ENCODE peak calls at places on chromosome 20, in four cellular contexts. I, D, J and Y are unnamed samples.

GRCh38 chr20:35314460-35315198 is 22.4 kb upstream of the FAM83C start:
- DNase-seq in I (no peak), D (no peak), J (no peak), Y (no peak)

GRCh38 chr20:805713-806112 is 27.8 kb upstream of the FAM110A start:
- DNase-seq in I (no peak), D (no peak), J (no peak), Y (no peak)

GRCh38 chr20:38855356-38855755 is 49.9 kb downstream of the PPP1R16B start:
- DNase-seq in I (no peak), D (no peak), J (no peak), Y (no peak)

GRCh38 chr20:7859371-7859802 is 80.9 kb downstream of the HAO1 start:
- DNase-seq in I (peak; percentile 43), D (no peak), J (no peak), Y (no peak)

GRCh38 chr20:24610341-24611115 is 141.1 kb downstream of the SYNDIG1 start:
- DNase-seq in I (no peak), D (no peak), J (no peak), Y (no peak)

GRCh38 chr20:6654490-6655247 is 112.8 kb upstream of the BMP2 start:
- DNase-seq in I (no peak), D (no peak), J (no peak), Y (no peak)

GRCh38 chr20:15491564-15491963 is 1081.7 kb downstream of the KIF16B start:
- DNase-seq in I (no peak), D (no peak), J (no peak), Y (no peak)

GRCh38 chr20:52799130-52799529 is 173.0 kb upstream of the TSHZ2 start:
- DNase-seq in I (no peak), D (no peak), J (no peak), Y (no peak)

GRCh38 chr20:31560094-31560899 is 44.8 kb upstream of the ID1 start:
- DNase-seq in I (peak; percentile 84), D (peak; percentile 62), J (peak; percentile 67), Y (peak; percentile 75)

GRCh38 chr20:7010584-7010983 is 243.1 kb downstream of the BMP2 start:
- DNase-seq in I (no peak), D (no peak), J (no peak), Y (no peak)

GRCh38 chr20:23367770-23368169 is 5.8 kb downstream of the GZF1 start:
- DNase-seq in I (no peak), D (no peak), J (no peak), Y (no peak)

GRCh38 chr20:15618912-15619311 is 954.3 kb downstream of the KIF16B start:
- DNase-seq in I (no peak), D (no peak), J (no peak), Y (no peak)

GRCh38 chr20:6533321-6533720 is 234.2 kb upstream of the BMP2 start:
- DNase-seq in I (no peak), D (peak; percentile 72), J (no peak), Y (no peak)

GRCh38 chr20:38445901-38446425 is 10.8 kb upstream of the SNHG17 start:
- DNase-seq in I (no peak), D (no peak), J (no peak), Y (no peak)

GRCh38 chr20:10728873-10729670 is 55.3 kb upstream of the JAG1 start:
- DNase-seq in I (no peak), D (no peak), J (no peak), Y (no peak)

GRCh38 chr20:237479-237878 is 10.4 kb downstream of the DEFB129 start:
- DNase-seq in I (no peak), D (no peak), J (no peak), Y (no peak)

GRCh38 chr20:60086936-60087562 is 128.8 kb downstream of the CDH26 start:
- DNase-seq in I (no peak), D (no peak), J (no peak), Y (no peak)

GRCh38 chr20:1503564-1504227 is 12.5 kb upstream of the SIRPB2 start:
- DNase-seq in I (peak; percentile 91), D (peak; percentile 75), J (peak; percentile 54), Y (peak; percentile 78)

GRCh38 chr20:35273449-35274171 is 4.3 kb downstream of the MMP24OS start:
- DNase-seq in I (no peak), D (no peak), J (no peak), Y (peak; percentile 65)

DNA sequence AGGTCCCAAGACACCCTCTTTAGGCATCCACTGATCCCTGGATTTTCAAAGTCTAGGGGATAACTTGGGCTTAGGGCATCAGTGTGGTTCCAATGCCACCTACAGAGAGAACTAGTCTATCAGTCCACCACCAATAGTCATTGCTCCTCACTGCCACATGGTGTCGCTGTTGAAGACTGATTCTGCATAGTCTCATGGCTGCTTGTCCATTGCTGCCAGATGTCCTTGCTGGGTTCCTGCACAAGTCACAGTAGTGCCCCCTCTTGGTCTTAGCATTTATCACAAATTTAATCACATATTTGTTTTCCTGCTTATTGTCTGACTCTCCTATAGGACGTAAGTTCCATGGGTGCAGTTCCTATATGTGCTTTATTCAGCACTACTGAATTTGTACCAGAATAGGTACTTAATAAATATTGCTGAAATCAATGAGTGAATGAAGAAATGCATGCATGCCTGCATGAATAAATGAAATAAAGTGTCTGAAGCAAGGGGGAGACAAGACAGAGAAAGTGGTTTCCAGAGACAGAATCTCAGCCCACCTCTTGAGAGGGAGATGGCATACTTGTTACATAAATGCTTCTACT is 45.9 kb upstream of the RALY start:
- DNase-seq in I (peak; percentile 5), D (no peak), J (no peak), Y (no peak)
- TF ChIP-seq CTCF in I (peak; percentile 73), D (peak; percentile 41), J (peak; percentile 54), Y (peak; percentile 48)

GRCh38 chr20:49448917-49449316 is 33.6 kb downstream of the KCNB1 start:
- DNase-seq in I (no peak), D (no peak), J (no peak), Y (no peak)
- H3K27ac ChIP-seq in I (no peak overlapping the region), D (no peak overlapping the region), J (no peak overlapping the region), Y (no peak overlapping the region)

DNA sequence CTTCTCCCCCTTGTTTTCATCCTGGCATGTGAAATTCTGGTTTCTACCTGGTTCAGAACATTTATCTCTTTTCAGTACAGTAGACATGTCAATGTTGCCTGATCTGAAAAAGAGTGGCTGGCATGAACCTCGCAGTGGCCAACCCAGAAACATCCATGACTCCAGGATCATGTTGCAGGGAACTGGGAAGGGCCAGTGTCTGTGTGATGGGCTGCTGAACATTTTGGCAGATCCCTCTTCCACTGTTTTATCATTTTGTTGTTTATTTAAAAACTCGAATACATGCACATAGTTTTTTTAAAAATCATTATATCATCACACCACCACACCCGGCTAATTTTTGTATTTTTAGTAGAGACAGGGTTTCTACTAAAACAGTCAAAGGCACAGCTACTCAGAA is 19.0 kb downstream of the WFDC3 start:
- DNase-seq in I (no peak), D (no peak), J (no peak), Y (no peak)
- TF ChIP-seq CTCF in I (no peak), D (no peak), J (no peak), Y (no peak)

GRCh38 chr20:44706371-44707258 is 8.6 kb upstream of the CCN5 start:
- DNase-seq in I (no peak), D (no peak), J (peak; percentile 52), Y (no peak)
- H3K27ac ChIP-seq in I (peak overlapping the region; percentile 79), D (no peak overlapping the region), J (peak overlapping the region; percentile 85), Y (no peak overlapping the region)

DNA sequence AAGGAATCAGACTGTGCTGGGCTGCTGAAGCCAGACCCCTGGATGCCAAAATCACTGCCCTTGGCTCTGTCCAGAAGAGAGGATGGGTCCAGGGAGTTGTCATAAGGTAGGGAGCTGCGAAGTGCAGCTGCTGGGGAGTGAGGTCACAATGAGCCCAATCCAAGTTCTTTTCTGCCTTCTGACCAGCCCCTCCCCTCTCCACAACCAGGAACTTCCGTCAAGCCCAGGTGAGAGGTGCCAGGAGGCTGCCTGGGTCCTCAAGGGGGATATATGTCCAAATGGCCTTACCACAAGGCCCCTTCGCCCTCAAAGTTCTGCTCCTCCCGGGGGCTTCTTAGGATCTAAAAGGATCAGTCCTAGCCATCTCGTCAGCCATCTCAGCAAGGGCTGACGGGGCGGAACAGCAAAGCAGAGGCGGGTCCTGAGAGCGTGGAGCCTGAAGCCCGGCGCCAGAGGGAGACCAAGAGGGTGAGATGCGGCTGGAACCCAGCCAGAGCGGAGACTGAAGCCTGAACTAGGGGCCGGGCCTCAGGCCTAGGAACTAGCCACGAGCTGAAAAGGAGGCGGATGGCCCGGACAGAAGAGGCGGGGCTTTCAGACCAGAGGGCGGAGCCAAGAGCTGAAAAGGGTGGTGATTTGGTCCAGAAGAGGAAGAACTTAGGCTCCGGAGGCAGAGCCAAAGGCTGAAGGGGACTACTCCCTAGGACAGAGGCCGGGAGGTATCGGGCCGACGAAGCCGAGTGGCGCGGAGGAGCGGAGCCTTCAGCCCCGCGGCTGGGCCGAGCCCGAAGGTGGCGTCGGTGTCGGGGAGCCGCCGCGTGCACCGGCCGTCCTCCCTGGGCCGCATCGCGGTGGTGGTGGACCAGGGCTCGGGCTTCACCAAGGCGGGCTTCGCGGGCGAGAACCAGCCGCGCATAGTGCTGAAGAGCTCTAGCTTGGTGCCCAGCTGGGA is at the start of gene ACTL10:
- DNase-seq in I (no peak), D (peak; percentile 95), J (peak; percentile 98), Y (peak; percentile 97)
- TF ChIP-seq CTCF in I (no peak), D (peak; percentile 52), J (peak; percentile 54), Y (peak; percentile 24)

GRCh38 chr20:20212675-20213096 is 155.2 kb upstream of the INSM1 start:
- DNase-seq in I (no peak), D (no peak), J (peak; percentile 48), Y (no peak)
- H3K27ac ChIP-seq in I (no peak overlapping the region), D (no peak overlapping the region), J (peak overlapping the region; percentile 87), Y (no peak overlapping the region)

DNA sequence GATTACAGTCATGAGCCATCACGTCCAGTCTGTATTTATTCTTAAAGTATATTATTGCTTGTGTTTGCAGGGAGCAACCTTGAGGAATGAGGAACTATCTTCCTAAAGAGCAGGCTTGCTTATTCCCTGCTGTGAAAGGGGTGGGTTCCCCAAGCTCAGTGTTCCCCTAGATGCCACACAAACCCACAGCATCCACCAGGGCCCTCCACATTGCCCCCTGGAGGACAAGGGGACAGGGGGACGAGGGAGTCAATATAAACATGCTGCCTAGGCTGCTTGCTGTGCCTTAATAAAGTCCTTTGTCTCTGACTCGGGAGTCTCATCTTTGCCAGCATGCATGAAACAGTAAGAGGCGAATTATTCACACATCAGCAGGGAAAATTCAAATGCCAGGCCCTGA is 8.0 kb upstream of the IDH3B start:
- DNase-seq in I (no peak), D (no peak), J (no peak), Y (no peak)
- TF ChIP-seq CTCF in I (no peak), D (no peak), J (no peak), Y (no peak)